ENCODE peak calls at places on chromosomes 12 and 14, in six cellular contexts. E is H1, X is GM12865, F is fibroblast of lung, L is WTC11, S is stomach. T is an unnamed sample.

GRCh38 chr14:89378119-89378518 is 38.9 kb downstream of the FOXN3 start:
- DNase-seq in E (no peak), X (peak), F (peak), L (no peak), S (no peak), T (no peak)

GRCh38 chr12:26936559-26937442 is 980 bp downstream of the INTS13 start:
- DNase-seq in E (no peak), X (peak), F (no peak), L (no peak), S (no peak), T (no peak)

GRCh38 chr12:51323966-51324895 is at the start of gene BIN2:
- DNase-seq in E (no peak), X (peak), F (no peak), L (peak), S (peak), T (no peak)

GRCh38 chr12:80469681-80470080 is 25.6 kb downstream of the PTPRQ start:
- DNase-seq in E (no peak), X (no peak), F (peak), L (no peak), S (no peak), T (no peak)

GRCh38 chr12:79673334-79673733 is 17.4 kb downstream of the PAWR start:
- DNase-seq in E (no peak), X (peak), F (no peak), L (no peak), S (no peak), T (no peak)

GRCh38 chr14:99252940-99253868 is 18.8 kb downstream of the BCL11B start:
- DNase-seq in E (no peak), X (no peak), F (no peak), L (no peak), S (no peak), T (no peak)

GRCh38 chr14:68795602-68796417 is 2.9 kb upstream of the ZFP36L1 start:
- DNase-seq in E (peak), X (peak), F (peak), L (peak), S (peak), T (no peak)

GRCh38 chr12:93808169-93808899 is 131.2 kb downstream of the CRADD start:
- DNase-seq in E (no peak), X (no peak), F (no peak), L (no peak), S (no peak), T (no peak)

GRCh38 chr12:124581792-124582424 is 14.5 kb upstream of the NCOR2 start:
- DNase-seq in E (no peak), X (no peak), F (no peak), L (no peak), S (no peak), T (no peak)

GRCh38 chr12:119444462-119445044 is 110.0 kb downstream of the CCDC60 start:
- DNase-seq in E (peak), X (peak), F (peak), L (peak), S (peak), T (no peak)

GRCh38 chr14:72939630-72940029 is 13.4 kb downstream of the DCAF4 start:
- DNase-seq in E (no peak), X (no peak), F (no peak), L (no peak), S (no peak), T (peak)

GRCh38 chr14:84527706-84528105 is 1002.2 kb upstream of the FLRT2 start:
- DNase-seq in E (no peak), X (no peak), F (no peak), L (no peak), S (no peak), T (no peak)

GRCh38 chr14:69500096-69500495 is 15.6 kb downstream of the PLEKHD1 start:
- DNase-seq in E (no peak), X (no peak), F (no peak), L (no peak), S (no peak), T (no peak)

GRCh38 chr12:107511292-107511691 is 174.3 kb upstream of the PWP1 start:
- DNase-seq in E (no peak), X (no peak), F (peak), L (no peak), S (no peak), T (no peak)

GRCh38 chr12:66767454-66768002 is 88.7 kb upstream of the GRIP1 start:
- DNase-seq in E (no peak), X (no peak), F (no peak), L (no peak), S (no peak), T (no peak)

DNA sequence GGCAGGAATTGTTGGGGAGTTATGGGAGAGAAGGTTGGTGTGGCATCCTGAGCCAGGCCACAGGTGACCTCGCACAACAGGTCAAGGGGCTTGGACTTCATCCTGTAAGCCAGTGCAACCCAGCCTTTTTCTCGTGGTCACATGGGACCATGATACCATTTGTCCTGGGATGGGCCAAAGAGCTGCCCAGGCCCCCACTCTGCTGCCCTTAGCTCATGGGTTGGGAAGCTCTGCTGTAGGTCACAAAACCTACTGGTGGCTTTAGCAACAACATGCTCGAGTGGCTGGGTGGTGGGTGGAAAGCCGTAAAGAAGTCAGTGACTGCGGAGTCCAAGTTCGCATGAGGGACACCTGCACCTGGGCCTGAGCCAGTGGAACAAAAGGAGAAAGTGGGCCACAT is 4.6 kb downstream of the CLMN start:
- DNase-seq in E (no peak), X (no peak), F (no peak), L (no peak), S (no peak), T (peak)
- TF ChIP-seq CTCF in E (no peak), X (no peak), F (no peak), L (no peak), S (no peak), T (no peak)

GRCh38 chr12:121005346-121005815 is 10.9 kb downstream of the C12orf43 start:
- DNase-seq in E (peak), X (peak), F (peak), L (peak), S (peak), T (no peak)
- TF ChIP-seq CTCF in E (peak), X (peak), F (peak), L (peak), S (peak), T (peak)

DNA sequence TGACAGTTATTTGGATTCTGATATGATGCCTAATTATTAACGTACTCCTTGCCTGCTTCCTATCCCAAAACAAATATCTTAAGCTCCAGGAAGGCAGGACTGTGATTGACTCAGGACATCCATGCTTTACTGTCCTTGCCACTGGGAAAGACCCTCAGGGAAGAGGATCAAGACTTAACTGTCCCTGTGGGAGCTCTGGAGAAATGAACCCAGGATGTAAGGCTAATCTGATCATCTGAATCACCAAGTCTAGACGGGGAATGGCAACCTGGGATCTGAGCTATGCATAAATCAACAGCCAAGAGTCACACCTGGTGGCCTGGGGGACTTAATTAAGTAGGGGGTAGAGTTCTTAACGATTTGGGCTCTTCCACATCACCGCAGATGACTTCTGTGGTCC is 153.2 kb upstream of the BCL2L14 start:
- DNase-seq in E (no peak), X (no peak), F (no peak), L (no peak), S (no peak), T (no peak)
- TF ChIP-seq CTCF in E (no peak), X (no peak), F (no peak), L (no peak), S (no peak), T (no peak)

DNA sequence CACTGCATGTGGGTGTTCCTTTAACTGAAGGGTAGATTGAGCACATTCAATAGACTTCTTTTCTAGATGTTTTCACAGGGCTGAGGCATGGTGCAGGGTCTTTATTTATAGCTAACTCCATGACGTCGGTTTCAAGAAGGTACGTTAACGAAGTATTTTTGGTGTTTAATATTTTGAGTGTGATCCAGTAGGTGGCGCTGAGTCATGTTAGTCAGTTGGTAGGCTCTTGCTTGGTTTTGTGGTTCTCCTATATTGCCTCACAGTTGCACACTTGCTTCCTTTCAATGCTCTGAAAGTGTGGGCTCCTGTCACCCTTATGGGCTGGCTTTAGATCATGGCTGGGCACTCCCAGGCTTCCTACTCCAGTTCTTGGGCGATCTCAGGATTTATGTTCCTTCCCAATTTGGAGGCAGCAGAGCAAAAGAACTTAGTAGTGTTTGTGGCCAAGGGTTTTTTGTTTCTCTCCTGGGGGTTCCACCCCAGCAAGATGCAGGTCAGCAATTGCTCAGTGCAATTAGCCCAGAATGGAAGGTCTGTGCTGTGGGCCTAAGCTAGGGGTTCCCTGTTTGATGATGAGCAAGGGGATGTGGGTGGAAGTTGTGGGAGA is 471.6 kb upstream of the FOXG1 start:
- DNase-seq in E (no peak), X (no peak), F (peak), L (no peak), S (no peak), T (no peak)
- TF ChIP-seq CTCF in E (no peak), X (no peak), F (no peak), L (no peak), S (no peak), T (peak)

GRCh38 chr14:22225526-22226133 is 363.4 kb downstream of the DAD1 start:
- DNase-seq in E (no peak), X (no peak), F (peak), L (no peak), S (no peak), T (no peak)

GRCh38 chr14:22218729-22219128 is 370.3 kb downstream of the DAD1 start:
- DNase-seq in E (no peak), X (peak), F (no peak), L (no peak), S (no peak), T (no peak)

GRCh38 chr14:22220427-22220826 is 368.6 kb downstream of the DAD1 start:
- DNase-seq in E (no peak), X (no peak), F (peak), L (no peak), S (no peak), T (no peak)

GRCh38 chr14:22226381-22226780 is 362.6 kb downstream of the DAD1 start:
- DNase-seq in E (no peak), X (peak), F (no peak), L (no peak), S (no peak), T (no peak)

DNA sequence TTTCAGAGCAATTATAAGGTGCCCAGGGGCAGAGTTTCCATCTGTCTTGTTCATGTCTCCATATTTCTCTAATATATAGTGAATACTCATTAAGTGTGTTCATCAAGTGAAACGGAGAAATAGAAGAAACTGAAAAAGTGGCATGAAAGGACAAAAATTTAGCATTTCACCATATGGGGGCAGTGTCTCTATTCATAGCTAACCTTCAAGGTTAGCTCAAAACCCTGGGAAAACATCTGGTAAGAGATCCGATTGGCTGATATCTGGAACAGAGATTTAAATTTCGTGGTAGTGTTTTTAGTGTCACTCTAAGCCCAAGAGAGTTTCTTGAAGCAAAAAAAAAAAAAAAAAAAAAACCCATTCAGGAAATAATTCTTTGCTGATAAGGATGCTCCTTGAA is 367.5 kb downstream of the DAD1 start:
- DNase-seq in E (no peak), X (peak), F (peak), L (no peak), S (no peak), T (no peak)
- TF ChIP-seq CTCF in E (no peak), X (peak), F (peak), L (no peak), S (no peak), T (peak)

GRCh38 chr12:104215638-104216297 is at the start of gene TXNRD1:
- DNase-seq in E (peak), X (peak), F (peak), L (peak), S (peak), T (peak)
- TF ChIP-seq CTCF in E (peak), X (peak), F (peak), L (peak), S (peak), T (peak)